ENCODE peak calls at places on chromosomes 11 and 22, in ten cellular contexts. S is foreskin fibroblast, V is HCT116, O is right lobe of liver, G is fibroblast of lung, Q is NB4, N is fibroblast of the aortic adventitia, A is osteoblast, Z is astrocyte of the spinal cord, T is pancreas. H is an unnamed sample.

GRCh38 chr11:30147293-30147692 is 83.5 kb upstream of the FSHB start:
- DNase-seq in S (no peak), V (no peak), O (no peak), G (no peak), Q (no peak), N (no peak), A (no peak), Z (no peak), T (no peak), H (no peak)

GRCh38 chr11:77446911-77447629 is 26.8 kb downstream of the PAK1 start:
- DNase-seq in S (no peak), V (no peak), O (no peak), G (no peak), Q (peak; percentile 21), N (no peak), A (no peak), Z (no peak), T (no peak), H (no peak)

GRCh38 chr11:15967166-15967565 is 389.2 kb downstream of the SOX6 start:
- DNase-seq in S (peak; percentile 30), V (no peak), O (no peak), G (peak; percentile 67), Q (no peak), N (no peak), A (no peak), Z (peak; percentile 29), T (no peak), H (no peak)

GRCh38 chr11:117849781-117850414 is 25.4 kb upstream of the FXYD2 start:
- DNase-seq in S (no peak), V (no peak), O (no peak), G (no peak), Q (no peak), N (no peak), A (no peak), Z (no peak), T (peak; percentile 12), H (no peak)

GRCh38 chr11:73265278-73265810 is 6.8 kb upstream of the P2RY6 start:
- DNase-seq in S (no peak), V (no peak), O (no peak), G (no peak), Q (no peak), N (peak; percentile 55), A (peak; percentile 15), Z (no peak), T (no peak), H (peak; percentile 17)

GRCh38 chr11:19952101-19952605 is 208.1 kb downstream of the DBX1 start:
- DNase-seq in S (no peak), V (no peak), O (no peak), G (peak; percentile 26), Q (no peak), N (peak; percentile 87), A (no peak), Z (peak; percentile 51), T (no peak), H (no peak)

GRCh38 chr11:57306156-57306876 is 18.4 kb downstream of the TNKS1BP1 start:
- DNase-seq in S (peak; percentile 38), V (no peak), O (no peak), G (peak; percentile 73), Q (no peak), N (no peak), A (peak; percentile 49), Z (no peak), T (no peak), H (no peak)

GRCh38 chr22:25853078-25853477 is 111.1 kb downstream of the MYO18B start:
- DNase-seq in S (peak; percentile 2), V (no peak), O (no peak), G (no peak), Q (peak; percentile 14), N (no peak), A (no peak), Z (no peak), T (no peak), H (no peak)

GRCh38 chr11:79538775-79539174 is 97.9 kb upstream of the TENM4 start:
- DNase-seq in S (no peak), V (no peak), O (no peak), G (no peak), Q (no peak), N (no peak), A (no peak), Z (no peak), T (no peak), H (no peak)

GRCh38 chr11:86620796-86621575 is 51.4 kb downstream of the ME3 start:
- DNase-seq in S (peak; percentile 47), V (no peak), O (no peak), G (peak; percentile 91), Q (no peak), N (peak; percentile 96), A (peak; percentile 45), Z (peak; percentile 90), T (no peak), H (no peak)

GRCh38 chr11:83941050-83941449 is 654.9 kb upstream of the CCDC90B start:
- DNase-seq in S (no peak), V (no peak), O (no peak), G (no peak), Q (no peak), N (no peak), A (no peak), Z (no peak), T (no peak), H (no peak)

GRCh38 chr11:2481253-2481652 is 36.4 kb downstream of the KCNQ1 start:
- DNase-seq in S (no peak), V (no peak), O (no peak), G (no peak), Q (no peak), N (no peak), A (no peak), Z (no peak), T (no peak), H (no peak)

GRCh38 chr11:34624069-34624468 is 3.2 kb downstream of the EHF start:
- DNase-seq in S (no peak), V (no peak), O (no peak), G (no peak), Q (no peak), N (no peak), A (no peak), Z (no peak), T (peak; percentile 66), H (peak; percentile 82)

GRCh38 chr22:38599466-38599865 is 29.5 kb upstream of the DMC1 start:
- DNase-seq in S (no peak), V (no peak), O (no peak), G (no peak), Q (no peak), N (no peak), A (no peak), Z (no peak), T (no peak), H (no peak)

GRCh38 chr11:62611705-62612365 is 740 bp downstream of the EML3 start:
- DNase-seq in S (peak; percentile 88), V (no peak), O (peak; percentile 34), G (peak; percentile 78), Q (peak; percentile 76), N (peak; percentile 79), A (peak; percentile 96), Z (peak; percentile 72), T (no peak), H (peak; percentile 66)

GRCh38 chr11:35875063-35875462 is 68.8 kb upstream of the LDLRAD3 start:
- DNase-seq in S (peak; percentile 24), V (no peak), O (no peak), G (no peak), Q (no peak), N (no peak), A (no peak), Z (no peak), T (no peak), H (no peak)

GRCh38 chr11:694563-695331 is at the start of gene DEAF1:
- DNase-seq in S (peak; percentile 99), V (peak; percentile 96), O (peak; percentile 98), G (peak; percentile 97), Q (peak; percentile 97), N (peak; percentile 97), A (peak; percentile 98), Z (peak; percentile 98), T (peak; percentile 99), H (peak; percentile 100)

GRCh38 chr11:17743026-17743807 is 8.6 kb downstream of the KCNC1 start:
- DNase-seq in S (no peak), V (no peak), O (no peak), G (no peak), Q (no peak), N (no peak), A (peak; percentile 51), Z (no peak), T (no peak), H (peak; percentile 13)

GRCh38 chr11:78227906-78228305 is 39.2 kb downstream of the USP35 start:
- DNase-seq in S (no peak), V (no peak), O (no peak), G (no peak), Q (no peak), N (no peak), A (no peak), Z (no peak), T (no peak), H (no peak)

GRCh38 chr11:105609341-105609781 is 512 bp upstream of the GRIA4 start:
- DNase-seq in S (peak; percentile 50), V (peak; percentile 23), O (no peak), G (peak; percentile 13), Q (peak; percentile 19), N (no peak), A (no peak), Z (peak; percentile 25), T (peak; percentile 29), H (no peak)
- TF ChIP-seq CTCF in S (peak; percentile 13), V (peak; percentile 57), O (peak; percentile 6), G (no peak), Q (peak; percentile 20), N (peak; percentile 43), A (no peak), Z (peak; percentile 62), T (no peak), H (no peak)

DNA sequence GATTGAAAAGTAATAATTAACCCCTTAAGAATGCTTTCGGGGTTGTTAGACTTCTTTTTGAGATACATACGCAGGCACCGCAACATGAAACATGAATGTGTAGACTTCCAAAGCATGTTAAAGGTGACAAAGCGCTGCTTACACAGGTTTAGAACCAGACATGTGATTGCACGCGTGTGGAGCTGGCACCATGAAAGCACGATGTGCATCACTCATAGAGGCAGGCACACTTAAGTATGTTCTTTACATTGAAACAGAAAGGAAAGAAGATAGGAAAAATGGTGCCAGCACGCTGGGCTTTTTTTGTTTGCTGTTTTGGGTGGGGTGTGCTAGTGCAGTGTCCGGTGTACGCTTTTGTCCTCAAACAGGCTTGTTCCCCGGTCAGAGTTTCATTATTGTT is 83.6 kb upstream of the PPARA start:
- DNase-seq in S (peak; percentile 28), V (no peak), O (peak; percentile 10), G (no peak), Q (no peak), N (peak; percentile 70), A (no peak), Z (peak; percentile 36), T (peak; percentile 52), H (peak; percentile 42)
- H3K4me3 ChIP-seq in S (peak overlapping the region; percentile 42), V (peak overlapping the region; percentile 37), O (no peak overlapping the region), G (peak overlapping the region; percentile 79), Q (no peak overlapping the region), N (peak overlapping the region; percentile 49), A (peak overlapping the region; percentile 77), Z (no peak overlapping the region), T (no peak overlapping the region), H (no peak overlapping the region)

GRCh38 chr11:59678118-59678812 is 9.4 kb upstream of the PATL1 start:
- DNase-seq in S (peak; percentile 31), V (no peak), O (no peak), G (peak; percentile 3), Q (no peak), N (no peak), A (no peak), Z (no peak), T (no peak), H (no peak)
- TF ChIP-seq CTCF in S (no peak), V (no peak), O (no peak), G (no peak), Q (no peak), N (peak; percentile 31), A (no peak), Z (no peak), T (no peak), H (no peak)

GRCh38 chr11:115505165-115505564 is 950 bp upstream of the CADM1 start:
- DNase-seq in S (no peak), V (no peak), O (peak; percentile 32), G (no peak), Q (no peak), N (no peak), A (no peak), Z (no peak), T (no peak), H (no peak)
- H3K4me3 ChIP-seq in S (peak overlapping the region; percentile 71), V (no peak overlapping the region), O (peak overlapping the region; percentile 69), G (peak overlapping the region; percentile 81), Q (no peak overlapping the region), N (no peak overlapping the region), A (no peak overlapping the region), Z (peak overlapping the region; percentile 60), T (no peak overlapping the region), H (no peak overlapping the region)